ENCODE peak calls at places on chromosomes 5 and 9, in seven cellular contexts. N, D, M, X, A, P and O are unnamed samples.

GRCh38 chr5:21680196-21680595 is 1172.9 kb downstream of the CDH12 start:
- DNase-seq in D (no peak), X (no peak), P (no peak), A (no peak), N (no peak), M (no peak), O (no peak)

GRCh38 chr5:93723005-93723404 is 18.4 kb downstream of the POU5F2 start:
- DNase-seq in M (no peak), D (no peak), A (no peak), P (no peak), N (no peak), X (no peak), O (no peak)

GRCh38 chr9:121399126-121399882 is 29.3 kb upstream of the STOM start:
- DNase-seq in N (no peak), A (no peak), D (no peak), P (no peak), M (no peak), X (no peak), O (no peak)

GRCh38 chr9:107243757-107244156 is 39.3 kb upstream of the RAD23B start:
- DNase-seq in D (no peak), P (no peak), A (no peak), M (peak; percentile 8), X (peak; percentile 82), N (no peak), O (no peak)

GRCh38 chr9:77820293-77820954 is 172.3 kb upstream of the GNA14 start:
- DNase-seq in A (no peak), M (no peak), X (no peak), N (no peak), P (no peak), D (no peak), O (no peak)

GRCh38 chr9:23790341-23791260 is 35.4 kb downstream of the ELAVL2 start:
- DNase-seq in N (no peak), A (no peak), D (no peak), X (no peak), M (no peak), P (no peak), O (no peak)

GRCh38 chr5:120767171-120767820 is 303.2 kb downstream of the PRR16 start:
- DNase-seq in P (no peak), A (no peak), D (no peak), N (no peak), X (no peak), M (peak; percentile 59), O (no peak)

GRCh38 chr5:17330386-17330785 is 113.0 kb downstream of the BASP1 start:
- DNase-seq in D (no peak), M (no peak), X (no peak), A (no peak), P (no peak), N (no peak), O (no peak)

GRCh38 chr9:7710686-7711085 is 88.9 kb downstream of the DMAC1 start:
- DNase-seq in A (no peak), P (no peak), X (no peak), D (no peak), N (no peak), M (peak; percentile 54), O (no peak)

GRCh38 chr9:69204869-69205268 is 30.8 kb downstream of the TJP2 start:
- DNase-seq in P (no peak), M (no peak), X (no peak), D (peak; percentile 64), N (peak; percentile 25), A (no peak), O (peak; percentile 73)

GRCh38 chr5:33978307-33978706 is 6.2 kb downstream of the SLC45A2 start:
- DNase-seq in D (no peak), P (no peak), X (no peak), M (peak; percentile 46), A (no peak), N (no peak), O (no peak)

GRCh38 chr5:176837707-176838115 is 27.4 kb downstream of the UNC5A start:
- DNase-seq in X (peak; percentile 84), A (peak; percentile 95), P (no peak), N (peak; percentile 90), D (peak; percentile 78), M (peak; percentile 61), O (peak; percentile 94)

GRCh38 chr9:90827181-90827866 is 25.7 kb downstream of the SYK start:
- DNase-seq in X (no peak), A (no peak), D (peak; percentile 39), M (no peak), P (no peak), N (no peak), O (no peak)

GRCh38 chr9:5554254-5554653 is 43.9 kb downstream of the PDCD1LG2 start:
- DNase-seq in A (no peak), D (no peak), N (no peak), X (no peak), M (no peak), P (no peak), O (no peak)

GRCh38 chr5:83711982-83712601 is 8.6 kb downstream of the HAPLN1 start:
- DNase-seq in N (peak; percentile 11), M (peak; percentile 23), A (no peak), X (peak; percentile 70), D (peak; percentile 57), P (peak; percentile 53), O (no peak)

GRCh38 chr5:169583424-169584215 is at the start of gene SPDL1:
- DNase-seq in M (peak; percentile 90), N (peak; percentile 96), X (peak; percentile 97), A (peak; percentile 98), D (peak; percentile 93), P (peak; percentile 96), O (peak; percentile 98)

GRCh38 chr5:169583101-169583423 is 511 bp upstream of the SPDL1 start:
- DNase-seq in D (no peak), X (no peak), A (no peak), N (no peak), P (no peak), M (no peak), O (no peak)

GRCh38 chr5:169580964-169581363 is 2.6 kb upstream of the SPDL1 start:
- DNase-seq in P (no peak), X (no peak), A (no peak), N (no peak), M (no peak), D (no peak), O (no peak)

GRCh38 chr5:169581580-169582227 is 1.9 kb upstream of the SPDL1 start:
- DNase-seq in D (peak; percentile 58), A (peak; percentile 73), M (peak; percentile 62), X (peak; percentile 78), P (peak; percentile 74), N (peak; percentile 49), O (peak; percentile 47)

GRCh38 chr5:169584998-169585451 is 1.5 kb downstream of the SPDL1 start:
- DNase-seq in P (no peak), A (no peak), N (no peak), M (no peak), X (no peak), D (no peak), O (no peak)
- H3K4me3 ChIP-seq in P (peak overlapping the region; percentile 84), A (peak overlapping the region; percentile 68), N (peak overlapping the region; percentile 67), M (peak overlapping the region; percentile 71), X (no peak overlapping the region), D (no peak overlapping the region), O (no peak overlapping the region)

DNA sequence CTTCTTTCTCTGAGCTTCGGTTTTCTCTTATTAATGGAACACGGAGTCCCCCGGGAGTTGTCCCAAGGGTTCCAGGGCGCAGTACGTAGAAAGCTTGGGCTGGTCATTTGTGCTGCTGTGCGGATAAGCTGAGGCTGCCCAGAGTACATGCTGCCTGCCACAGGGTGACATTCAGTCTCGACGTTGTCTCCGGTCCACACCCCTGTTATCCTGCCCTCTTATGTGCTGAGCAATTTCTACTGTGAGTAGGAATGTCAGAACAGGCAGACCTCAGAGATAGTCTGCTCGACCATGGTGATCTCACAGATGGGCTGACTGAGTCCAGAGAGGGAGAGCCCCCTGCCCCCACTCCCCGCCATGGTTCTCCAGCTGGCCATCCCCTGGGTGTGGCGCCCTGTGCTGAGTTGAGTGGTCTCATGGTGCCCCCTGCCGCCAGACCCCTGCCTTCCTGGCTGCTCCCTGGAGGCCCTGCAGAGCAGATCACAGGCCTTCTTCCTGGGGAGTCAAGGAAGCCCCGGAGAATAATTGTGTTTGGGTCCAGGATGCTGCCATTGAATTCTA is 124.0 kb downstream of the RGS3 start:
- DNase-seq in X (no peak), P (peak; percentile 87), N (peak; percentile 81), D (peak; percentile 53), M (no peak), A (no peak), O (peak; percentile 78)
- H3K4me1 ChIP-seq in X (peaks cover 6% of the 10 kb centered on the region), P (peaks cover 4% of the 10 kb centered on the region), N (peaks cover 66% of the 10 kb centered on the region), D (peaks cover 52% of the 10 kb centered on the region), M (no peaks in the 10 kb centered on the region), A (peaks cover 14% of the 10 kb centered on the region), O (peaks cover 14% of the 10 kb centered on the region)

DNA sequence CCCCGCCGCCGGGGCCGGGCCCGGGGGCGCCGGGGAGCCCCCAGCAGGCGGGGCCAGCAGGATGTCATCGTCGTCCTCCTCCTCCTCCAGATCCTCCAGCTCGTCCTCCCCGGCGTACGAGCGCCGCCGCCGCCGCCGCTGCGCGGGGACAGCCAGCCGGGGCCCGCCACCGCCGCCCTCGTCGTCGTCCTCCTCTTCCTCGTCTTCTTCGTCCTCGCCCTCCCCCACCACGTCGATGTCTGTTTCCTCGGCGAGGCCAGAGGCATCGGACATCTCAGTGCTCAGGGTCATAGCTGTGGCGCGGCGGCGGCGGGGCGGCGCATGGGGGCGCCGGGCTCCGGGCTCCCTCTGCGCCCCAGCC is 525 bp downstream of the FOXD1 start:
- DNase-seq in M (no peak), A (peak; percentile 62), X (no peak), P (peak; percentile 38), D (no peak), N (no peak), O (peak; percentile 45)
- H3K4me3 ChIP-seq in M (peak overlapping the region; percentile 71), A (peak overlapping the region; percentile 66), X (peak overlapping the region; percentile 39), P (peak overlapping the region; percentile 66), D (peak overlapping the region; percentile 50), N (peak overlapping the region; percentile 52), O (peak overlapping the region; percentile 40)

DNA sequence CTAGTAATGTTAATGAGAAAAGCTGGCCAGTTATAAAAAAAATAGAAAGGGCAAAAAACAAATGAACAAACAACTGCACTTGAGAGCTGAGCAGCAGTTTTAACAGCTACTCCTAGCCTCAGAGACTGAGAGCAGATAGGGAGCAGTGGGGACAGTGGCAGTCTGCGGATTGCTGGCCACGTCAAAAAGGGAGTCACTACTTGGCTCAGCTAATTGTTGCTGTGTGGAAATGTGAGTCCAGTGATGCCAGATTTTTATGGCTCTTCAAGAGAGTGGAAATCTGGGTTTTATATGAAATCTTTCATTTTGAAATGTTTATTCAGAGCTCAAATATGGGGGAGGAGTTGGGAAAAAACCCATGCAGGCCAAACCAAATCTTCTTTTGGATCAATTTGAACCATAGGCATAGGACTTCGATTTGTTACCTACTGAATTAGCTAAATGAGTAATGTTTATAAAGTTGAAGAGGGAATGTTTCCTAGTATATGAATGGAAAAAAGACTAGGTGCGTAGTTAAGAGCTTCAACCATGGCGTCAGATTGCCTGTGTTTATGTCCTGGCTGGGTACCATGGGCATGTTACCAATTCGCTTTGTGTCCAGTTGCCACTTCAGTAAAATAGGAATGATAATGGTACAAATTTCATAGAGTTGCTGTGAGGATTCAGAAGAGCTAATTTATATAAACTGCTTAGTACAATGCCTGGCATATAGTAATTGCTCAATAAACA is 102.1 kb downstream of the PAM start:
- DNase-seq in D (peak; percentile 39), A (no peak), M (no peak), P (no peak), N (no peak), X (no peak), O (peak; percentile 64)
- H3K4me1 ChIP-seq in D (peaks cover 3% of the 10 kb centered on the region), A (peaks cover 38% of the 10 kb centered on the region), M (no peaks in the 10 kb centered on the region), P (peaks cover 10% of the 10 kb centered on the region), N (no peaks in the 10 kb centered on the region), X (no peaks in the 10 kb centered on the region), O (peaks cover 2% of the 10 kb centered on the region)

GRCh38 chr9:115730845-115731244 is 422.7 kb upstream of the PAPPA start:
- DNase-seq in N (no peak), D (no peak), A (no peak), P (no peak), M (no peak), X (no peak), O (no peak)
- H3K4me3 ChIP-seq in N (no peak overlapping the region), D (no peak overlapping the region), A (no peak overlapping the region), P (no peak overlapping the region), M (no peak overlapping the region), X (no peak overlapping the region), O (no peak overlapping the region)

GRCh38 chr9:97514531-97514930 is 13.1 kb downstream of the TMOD1 start:
- DNase-seq in D (no peak), X (no peak), P (no peak), A (no peak), N (no peak), M (no peak), O (no peak)
- H3K4me1 ChIP-seq in D (peaks cover 42% of the 10 kb centered on the region), X (peaks cover 3% of the 10 kb centered on the region), P (peaks cover 42% of the 10 kb centered on the region), A (peaks cover 24% of the 10 kb centered on the region), N (peaks cover 48% of the 10 kb centered on the region), M (no peaks in the 10 kb centered on the region), O (peaks cover 18% of the 10 kb centered on the region)